ENCODE peak calls at places on chromosomes 1 and 21, in six cellular contexts. E is endothelial cell, R is cerebellar nuclear complex, H is thoracic aorta, S is amniotic stem cell, Q is putamen. W is an unnamed sample.

GRCh38 chr1:184212649-184213314 is 161.3 kb downstream of the TSEN15 start:
- DNase-seq in R (no peak), Q (no peak), S (no peak), E (no peak), H (no peak), W (peak)

GRCh38 chr1:248841702-248842395 is 3.8 kb downstream of the ZNF672 start:
- DNase-seq in H (no peak), S (no peak), R (no peak), E (peak), Q (no peak), W (no peak)

GRCh38 chr1:193211539-193211938 is 25.1 kb upstream of the B3GALT2 start:
- DNase-seq in H (no peak), R (no peak), Q (no peak), S (peak), E (no peak), W (peak)

GRCh38 chr1:235835226-235835625 is 31.5 kb downstream of the LYST start:
- DNase-seq in R (no peak), Q (no peak), E (no peak), S (no peak), H (no peak), W (no peak)

GRCh38 chr21:21163904-21164303 is 165.7 kb downstream of the NCAM2 start:
- DNase-seq in S (peak), H (no peak), E (peak), R (no peak), Q (peak), W (peak)

GRCh38 chr1:95520390-95520789 is 286.4 kb downstream of the RWDD3 start:
- DNase-seq in Q (no peak), E (no peak), H (no peak), R (no peak), S (no peak), W (no peak)

GRCh38 chr1:185996211-185996610 is 262.0 kb downstream of the HMCN1 start:
- DNase-seq in R (no peak), H (peak), S (no peak), Q (no peak), E (no peak), W (no peak)

GRCh38 chr1:27992271-27992670 is 32.5 kb downstream of the XKR8 start:
- DNase-seq in R (no peak), E (peak), Q (no peak), S (no peak), H (no peak), W (no peak)

GRCh38 chr1:159054427-159054826 is 22.1 kb downstream of the AIM2 start:
- DNase-seq in S (no peak), E (no peak), R (no peak), H (no peak), Q (no peak), W (no peak)

GRCh38 chr1:19311503-19311930 is 427 bp downstream of the AKR7A2 start:
- DNase-seq in Q (peak), R (no peak), H (no peak), S (no peak), E (no peak), W (no peak)

GRCh38 chr1:27603320-27603961 is 503 bp downstream of the AHDC1 start:
- DNase-seq in E (peak), H (no peak), R (no peak), Q (no peak), S (no peak), W (no peak)

GRCh38 chr1:18161690-18162089 is 54.1 kb downstream of the IGSF21 start:
- DNase-seq in H (no peak), R (no peak), Q (no peak), E (no peak), S (no peak), W (no peak)

GRCh38 chr1:111541721-111542120 is 38.3 kb upstream of the ADORA3 start:
- DNase-seq in Q (no peak), R (no peak), S (no peak), H (no peak), E (no peak), W (no peak)

W was measured in retinal pigment epithelial cell.